ENCODE peak calls at places on chromosomes 1 and 21, in six cellular contexts. X is RWPE1, D is pancreas, Z is psoas muscle, F is SK-N-SH, B is mesendoderm. N is an unnamed sample.

GRCh38 chr1:175702079-175702795 is 41.2 kb downstream of the TNR start:
- DNase-seq in F (no peak), D (no peak), X (no peak), Z (no peak), B (no peak), N (no peak)

GRCh38 chr1:3068400-3069361 is at the start of gene PRDM16:
- DNase-seq in Z (peak; percentile 21), X (peak; percentile 38), D (peak; percentile 65), B (peak; percentile 74), F (no peak), N (no peak)

GRCh38 chr1:166457700-166458099 is 290.9 kb upstream of the FAM78B start:
- DNase-seq in D (no peak), B (no peak), X (no peak), Z (no peak), F (no peak), N (no peak)

GRCh38 chr1:173354937-173355280 is 122.2 kb upstream of the PRDX6 start:
- DNase-seq in Z (no peak), X (no peak), B (no peak), D (no peak), F (no peak), N (no peak)

GRCh38 chr1:155038602-155039307 is 5.1 kb downstream of the DCST1 start:
- DNase-seq in D (no peak), X (peak; percentile 78), B (no peak), F (no peak), Z (no peak), N (no peak)

GRCh38 chr1:55143686-55144085 is 71.5 kb downstream of the USP24 start:
- DNase-seq in F (no peak), Z (no peak), B (peak; percentile 91), D (no peak), X (no peak), N (no peak)

GRCh38 chr1:85581802-85582686 is 1.5 kb downstream of the CCN1 start:
- DNase-seq in X (peak; percentile 59), Z (peak; percentile 22), F (peak; percentile 48), B (peak; percentile 86), D (no peak), N (no peak)

GRCh38 chr21:41712730-41713129 is 54.1 kb downstream of the RIPK4 start:
- DNase-seq in F (no peak), X (no peak), D (no peak), B (no peak), Z (no peak), N (no peak)

GRCh38 chr1:160797861-160798273 is 1.9 kb downstream of the LY9 start:
- DNase-seq in D (no peak), Z (no peak), F (no peak), X (no peak), B (no peak), N (no peak)

GRCh38 chr1:8889925-8890785 is 11.7 kb upstream of the ENO1 start:
- DNase-seq in X (peak; percentile 80), B (no peak), Z (peak; percentile 90), F (peak; percentile 92), D (peak; percentile 61), N (peak; percentile 87)

GRCh38 chr1:36710008-36710407 is 227.3 kb upstream of the CSF3R start:
- DNase-seq in D (no peak), B (no peak), X (no peak), Z (no peak), F (peak; percentile 72), N (no peak)

GRCh38 chr21:44003307-44003966 is 8.7 kb upstream of the TRAPPC10 start:
- DNase-seq in D (no peak), X (no peak), B (no peak), Z (no peak), F (no peak), N (no peak)

GRCh38 chr1:82517586-82517985 is 716.9 kb downstream of the ADGRL2 start:
- DNase-seq in X (no peak), B (peak; percentile 52), F (no peak), D (no peak), Z (peak; percentile 14), N (no peak)

GRCh38 chr1:78549366-78549765 is 58.6 kb downstream of the PTGFR start:
- DNase-seq in Z (no peak), F (no peak), X (no peak), D (no peak), B (no peak), N (no peak)

GRCh38 chr1:70134148-70134547 is 71.2 kb downstream of the LRRC40 start:
- DNase-seq in Z (peak; percentile 25), D (no peak), F (no peak), B (peak; percentile 39), X (no peak), N (no peak)

GRCh38 chr1:167650266-167651160 is 20.5 kb downstream of the RCSD1 start:
- DNase-seq in F (no peak), D (no peak), Z (no peak), X (no peak), B (no peak), N (no peak)

GRCh38 chr1:8095584-8095983 is 69.5 kb upstream of the ERRFI1 start:
- DNase-seq in X (no peak), F (no peak), D (no peak), B (no peak), Z (no peak), N (no peak)

GRCh38 chr1:5615076-5615475 is 377.1 kb downstream of the NPHP4 start:
- DNase-seq in Z (no peak), D (no peak), B (no peak), F (no peak), X (no peak), N (no peak)

GRCh38 chr21:15122241-15122640 is 57.4 kb upstream of the NRIP1 start:
- DNase-seq in Z (peak; percentile 50), F (no peak), B (no peak), D (no peak), X (no peak), N (no peak)

GRCh38 chr1:3411806-3412205 is 42.7 kb upstream of the ARHGEF16 start:
- DNase-seq in Z (no peak), B (no peak), F (no peak), X (no peak), D (no peak), N (no peak)

GRCh38 chr1:120179420-120180348 is 3.4 kb upstream of the SEC22B start:
- DNase-seq in X (no peak), Z (no peak), F (peak; percentile 5), B (peak; percentile 69), D (peak; percentile 17), N (no peak)

DNA sequence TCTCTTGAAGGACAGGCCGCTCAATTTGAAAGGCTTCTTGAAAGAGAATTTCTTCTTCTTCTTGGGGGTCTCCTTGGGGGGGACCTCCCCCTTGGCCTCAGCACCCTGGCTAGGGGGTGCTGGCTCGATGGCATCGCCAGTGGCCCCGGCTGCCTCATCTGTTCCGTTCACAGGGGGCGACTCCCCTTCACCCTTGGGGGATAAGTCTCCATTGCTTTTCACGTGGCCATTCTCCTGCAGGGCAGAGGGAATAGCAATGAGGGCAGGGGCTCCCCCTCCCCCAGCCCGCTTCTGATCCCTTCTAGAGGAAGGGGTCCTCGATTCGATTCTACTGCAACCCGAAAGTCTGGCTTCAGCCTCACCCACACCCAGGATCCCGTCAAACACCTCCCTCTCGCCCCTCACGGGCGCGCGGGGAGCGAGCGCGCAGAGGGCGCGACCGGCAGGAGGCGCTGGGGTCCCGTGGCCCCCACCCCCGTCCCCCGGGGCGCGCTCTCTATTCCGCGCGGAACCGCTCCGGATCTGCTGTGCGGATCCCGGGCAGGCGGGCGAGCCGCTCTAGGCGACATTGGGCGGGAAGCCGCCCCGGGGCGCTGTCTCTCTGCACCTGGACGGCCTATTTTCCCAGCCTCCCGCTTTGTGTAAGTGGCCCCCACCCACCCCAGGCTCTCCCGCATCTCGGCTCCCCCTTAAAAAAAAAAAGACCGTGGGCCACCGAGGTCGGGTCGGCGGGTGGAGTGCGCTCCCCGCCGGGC is 992 bp downstream of the MARCKSL1 start:
- DNase-seq in F (peak; percentile 89), X (peak; percentile 41), Z (peak; percentile 57), D (peak; percentile 70), B (peak; percentile 37), N (peak; percentile 40)
- H3K27ac ChIP-seq in F (peak overlapping the region; percentile 36), X (no peak overlapping the region), Z (peak overlapping the region; percentile 36), D (no peak overlapping the region), B (peak overlapping the region; percentile 62), N (peak overlapping the region; percentile 100)

GRCh38 chr1:110481968-110482623 is 31.1 kb downstream of the PROK1 start:
- DNase-seq in Z (no peak), F (no peak), B (no peak), X (no peak), D (no peak), N (no peak)
- H3K27ac ChIP-seq in Z (no peak overlapping the region), F (no peak overlapping the region), B (no peak overlapping the region), X (no peak overlapping the region), D (no peak overlapping the region), N (no peak overlapping the region)

DNA sequence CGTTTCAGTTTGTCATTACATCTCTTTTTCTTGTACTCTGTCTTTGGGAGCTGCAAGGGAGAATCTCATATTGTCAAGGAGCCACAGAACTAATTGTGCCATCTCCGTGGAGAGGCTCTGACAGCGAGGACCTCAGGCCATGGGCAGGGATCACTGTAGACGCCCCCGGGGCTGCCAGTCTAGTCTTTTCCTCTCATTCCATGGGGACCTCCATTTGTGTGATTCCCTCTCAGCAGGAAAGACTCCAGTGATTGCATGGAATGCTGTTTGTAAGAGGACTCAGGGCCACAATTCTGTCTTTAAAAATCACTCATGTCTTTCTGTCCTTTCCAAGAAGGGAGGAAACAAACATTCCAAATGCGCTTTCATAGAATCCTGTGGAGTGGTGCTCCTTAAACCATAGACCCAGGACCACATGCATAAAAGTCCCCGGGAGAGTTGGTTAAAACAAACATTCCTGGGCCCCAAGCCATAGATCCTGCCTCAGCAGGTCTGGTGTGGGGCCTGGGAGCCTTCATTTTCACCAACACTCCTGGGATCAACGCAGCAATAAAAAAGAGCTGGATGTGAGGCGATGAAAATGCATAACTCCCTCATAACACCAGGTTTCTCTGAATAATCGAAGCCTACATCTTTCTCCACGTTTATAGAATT is 104.5 kb downstream of the ZP4 start:
- DNase-seq in F (no peak), Z (no peak), D (no peak), B (peak; percentile 44), X (no peak), N (no peak)
- H3K27ac ChIP-seq in F (no peak overlapping the region), Z (no peak overlapping the region), D (no peak overlapping the region), B (no peak overlapping the region), X (no peak overlapping the region), N (no peak overlapping the region)

DNA sequence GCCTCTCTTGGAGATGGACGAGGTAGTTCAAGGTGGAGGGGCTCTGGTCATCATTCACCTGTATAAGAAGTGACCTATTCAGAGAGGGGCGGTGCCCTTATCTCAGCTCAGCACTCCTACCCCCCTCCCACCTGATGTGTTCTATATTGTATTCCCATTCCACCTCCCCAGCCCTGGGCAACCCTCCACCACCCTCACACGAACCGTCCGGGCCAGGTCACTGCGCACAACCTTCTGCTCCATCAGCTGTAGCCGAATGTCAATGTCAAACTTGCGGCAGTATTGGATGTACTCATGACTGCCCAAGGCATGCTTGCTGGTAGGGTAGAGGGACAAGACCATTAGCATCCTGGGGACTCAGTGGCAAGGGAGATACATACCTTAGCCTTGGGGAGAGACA is 34.3 kb downstream of the PIK3C2B start:
- DNase-seq in B (no peak), X (no peak), D (no peak), F (no peak), Z (no peak), N (no peak)
- H3K27ac ChIP-seq in B (no peak overlapping the region), X (no peak overlapping the region), D (no peak overlapping the region), F (no peak overlapping the region), Z (peak overlapping the region; percentile 9), N (peak overlapping the region; percentile 100)